ENCODE peak calls at places on chromosomes 6 and 20, in ten cellular contexts. One of them, this sample, is unnamed.
A peak's percentile ranks its signal among the peaks of the same experiment; 100 is the strongest.

GRCh38 chr20:34222208-34222607 is 19.0 kb upstream of the ASIP start:
- DNase-seq in SK-N-DZ: no peak
- DNase-seq in psoas muscle: no peak
- DNase-seq in omental fat pad: no peak
- DNase-seq in midbrain: no peak
- DNase-seq in K562: no peak
- DNase-seq in activated naive CD8-positive, alpha-beta T cell treated with anti-CD3 and anti-CD28 coated beads, Interleukin-2, amount 50 U/mL, for 24 hours: no peak
- DNase-seq in NCI-H187: no peak
- DNase-seq in heart right ventricle: no peak
- DNase-seq in neural crest cell: no peak
- DNase-seq in this sample: no peak

GRCh38 chr20:59984551-59984950 is 26.3 kb downstream of the CDH26 start:
- DNase-seq in SK-N-DZ: no peak
- DNase-seq in neural crest cell: no peak
- DNase-seq in K562: no peak
- DNase-seq in omental fat pad: no peak
- DNase-seq in psoas muscle: no peak
- DNase-seq in midbrain: no peak
- DNase-seq in heart right ventricle: no peak
- DNase-seq in activated naive CD8-positive, alpha-beta T cell treated with anti-CD3 and anti-CD28 coated beads, Interleukin-2, amount 50 U/mL, for 24 hours: no peak
- DNase-seq in NCI-H187: no peak
- DNase-seq in this sample: no peak

GRCh38 chr6:127210725-127211124 is 55.9 kb upstream of the RNF146 start:
- DNase-seq in midbrain: no peak
- DNase-seq in psoas muscle: no peak
- DNase-seq in SK-N-DZ: no peak
- DNase-seq in neural crest cell: no peak
- DNase-seq in omental fat pad: no peak
- DNase-seq in activated naive CD8-positive, alpha-beta T cell treated with anti-CD3 and anti-CD28 coated beads, Interleukin-2, amount 50 U/mL, for 24 hours: no peak
- DNase-seq in K562: no peak
- DNase-seq in NCI-H187: no peak
- DNase-seq in heart right ventricle: no peak
- DNase-seq in this sample: no peak

GRCh38 chr6:6942826-6943225 is 164.9 kb upstream of the RREB1 start:
- DNase-seq in SK-N-DZ: no peak
- DNase-seq in heart right ventricle: peak; percentile 62
- DNase-seq in omental fat pad: no peak
- DNase-seq in midbrain: no peak
- DNase-seq in psoas muscle: peak; percentile 93
- DNase-seq in neural crest cell: no peak
- DNase-seq in activated naive CD8-positive, alpha-beta T cell treated with anti-CD3 and anti-CD28 coated beads, Interleukin-2, amount 50 U/mL, for 24 hours: peak; percentile 37
- DNase-seq in NCI-H187: peak; percentile 42
- DNase-seq in K562: no peak
- DNase-seq in this sample: no peak

GRCh38 chr6:136435096-136435495 is 115.1 kb downstream of the MAP7 start:
- DNase-seq in SK-N-DZ: peak; percentile 7
- DNase-seq in NCI-H187: no peak
- DNase-seq in heart right ventricle: no peak
- DNase-seq in activated naive CD8-positive, alpha-beta T cell treated with anti-CD3 and anti-CD28 coated beads, Interleukin-2, amount 50 U/mL, for 24 hours: no peak
- DNase-seq in omental fat pad: no peak
- DNase-seq in K562: no peak
- DNase-seq in neural crest cell: no peak
- DNase-seq in midbrain: no peak
- DNase-seq in psoas muscle: no peak
- DNase-seq in this sample: no peak

GRCh38 chr6:89522778-89523177 is 89.8 kb downstream of the ANKRD6 start:
- DNase-seq in neural crest cell: no peak
- DNase-seq in SK-N-DZ: no peak
- DNase-seq in activated naive CD8-positive, alpha-beta T cell treated with anti-CD3 and anti-CD28 coated beads, Interleukin-2, amount 50 U/mL, for 24 hours: no peak
- DNase-seq in NCI-H187: no peak
- DNase-seq in midbrain: no peak
- DNase-seq in heart right ventricle: no peak
- DNase-seq in omental fat pad: no peak
- DNase-seq in psoas muscle: no peak
- DNase-seq in K562: no peak
- DNase-seq in this sample: no peak

GRCh38 chr20:51469046-51469445 is 73.5 kb downstream of the NFATC2 start:
- DNase-seq in NCI-H187: no peak
- DNase-seq in psoas muscle: no peak
- DNase-seq in midbrain: no peak
- DNase-seq in SK-N-DZ: no peak
- DNase-seq in activated naive CD8-positive, alpha-beta T cell treated with anti-CD3 and anti-CD28 coated beads, Interleukin-2, amount 50 U/mL, for 24 hours: no peak
- DNase-seq in omental fat pad: no peak
- DNase-seq in heart right ventricle: no peak
- DNase-seq in neural crest cell: no peak
- DNase-seq in K562: no peak
- DNase-seq in this sample: no peak

GRCh38 chr20:11248691-11249178 is 574.9 kb upstream of the JAG1 start:
- DNase-seq in K562: no peak
- DNase-seq in heart right ventricle: no peak
- DNase-seq in omental fat pad: no peak
- DNase-seq in neural crest cell: no peak
- DNase-seq in SK-N-DZ: no peak
- DNase-seq in NCI-H187: no peak
- DNase-seq in activated naive CD8-positive, alpha-beta T cell treated with anti-CD3 and anti-CD28 coated beads, Interleukin-2, amount 50 U/mL, for 24 hours: no peak
- DNase-seq in psoas muscle: no peak
- DNase-seq in midbrain: peak; percentile 41
- DNase-seq in this sample: no peak

GRCh38 chr6:160454303-160454702 is 106.1 kb downstream of the SLC22A3 start:
- DNase-seq in midbrain: no peak
- DNase-seq in psoas muscle: no peak
- DNase-seq in NCI-H187: no peak
- DNase-seq in neural crest cell: no peak
- DNase-seq in heart right ventricle: no peak
- DNase-seq in activated naive CD8-positive, alpha-beta T cell treated with anti-CD3 and anti-CD28 coated beads, Interleukin-2, amount 50 U/mL, for 24 hours: no peak
- DNase-seq in SK-N-DZ: no peak
- DNase-seq in K562: no peak
- DNase-seq in omental fat pad: no peak
- DNase-seq in this sample: no peak

GRCh38 chr20:46621492-46621891 is 29.8 kb downstream of the SLC13A3 start:
- DNase-seq in activated naive CD8-positive, alpha-beta T cell treated with anti-CD3 and anti-CD28 coated beads, Interleukin-2, amount 50 U/mL, for 24 hours: no peak
- DNase-seq in midbrain: no peak
- DNase-seq in psoas muscle: no peak
- DNase-seq in neural crest cell: no peak
- DNase-seq in SK-N-DZ: no peak
- DNase-seq in omental fat pad: no peak
- DNase-seq in heart right ventricle: no peak
- DNase-seq in K562: no peak
- DNase-seq in NCI-H187: no peak
- DNase-seq in this sample: no peak

GRCh38 chr6:38989064-38989463 is 59.5 kb upstream of the GLP1R start:
- DNase-seq in NCI-H187: no peak
- DNase-seq in neural crest cell: no peak
- DNase-seq in midbrain: no peak
- DNase-seq in K562: no peak
- DNase-seq in heart right ventricle: no peak
- DNase-seq in psoas muscle: no peak
- DNase-seq in omental fat pad: no peak
- DNase-seq in activated naive CD8-positive, alpha-beta T cell treated with anti-CD3 and anti-CD28 coated beads, Interleukin-2, amount 50 U/mL, for 24 hours: no peak
- DNase-seq in SK-N-DZ: no peak
- DNase-seq in this sample: no peak

GRCh38 chr6:79608334-79609224 is 22.6 kb upstream of the SH3BGRL2 start:
- DNase-seq in midbrain: no peak
- DNase-seq in SK-N-DZ: no peak
- DNase-seq in heart right ventricle: no peak
- DNase-seq in activated naive CD8-positive, alpha-beta T cell treated with anti-CD3 and anti-CD28 coated beads, Interleukin-2, amount 50 U/mL, for 24 hours: no peak
- DNase-seq in psoas muscle: no peak
- DNase-seq in neural crest cell: no peak
- DNase-seq in omental fat pad: no peak
- DNase-seq in K562: no peak
- DNase-seq in NCI-H187: no peak
- DNase-seq in this sample: no peak

GRCh38 chr6:159610881-159611280 is 82.2 kb downstream of the SOD2 start:
- DNase-seq in activated naive CD8-positive, alpha-beta T cell treated with anti-CD3 and anti-CD28 coated beads, Interleukin-2, amount 50 U/mL, for 24 hours: no peak
- DNase-seq in NCI-H187: no peak
- DNase-seq in heart right ventricle: no peak
- DNase-seq in K562: no peak
- DNase-seq in psoas muscle: no peak
- DNase-seq in neural crest cell: no peak
- DNase-seq in omental fat pad: no peak
- DNase-seq in midbrain: no peak
- DNase-seq in SK-N-DZ: no peak
- DNase-seq in this sample: no peak

GRCh38 chr20:22836211-22836610 is 198.9 kb upstream of the SSTR4 start:
- DNase-seq in K562: no peak
- DNase-seq in neural crest cell: no peak
- DNase-seq in SK-N-DZ: no peak
- DNase-seq in omental fat pad: no peak
- DNase-seq in midbrain: no peak
- DNase-seq in psoas muscle: no peak
- DNase-seq in activated naive CD8-positive, alpha-beta T cell treated with anti-CD3 and anti-CD28 coated beads, Interleukin-2, amount 50 U/mL, for 24 hours: no peak
- DNase-seq in NCI-H187: no peak
- DNase-seq in heart right ventricle: no peak
- DNase-seq in this sample: no peak

GRCh38 chr20:32437391-32438074 is 79.4 kb downstream of the ASXL1 start:
- DNase-seq in K562: peak; percentile 25
- DNase-seq in neural crest cell: no peak
- DNase-seq in SK-N-DZ: no peak
- DNase-seq in omental fat pad: no peak
- DNase-seq in activated naive CD8-positive, alpha-beta T cell treated with anti-CD3 and anti-CD28 coated beads, Interleukin-2, amount 50 U/mL, for 24 hours: no peak
- DNase-seq in NCI-H187: no peak
- DNase-seq in psoas muscle: no peak
- DNase-seq in midbrain: no peak
- DNase-seq in heart right ventricle: no peak
- DNase-seq in this sample: peak; percentile 61

GRCh38 chr20:57548177-57549058 is 12.5 kb upstream of the PCK1 start:
- DNase-seq in heart right ventricle: peak; percentile 27
- DNase-seq in NCI-H187: no peak
- DNase-seq in SK-N-DZ: no peak
- DNase-seq in midbrain: no peak
- DNase-seq in K562: no peak
- DNase-seq in omental fat pad: no peak
- DNase-seq in psoas muscle: no peak
- DNase-seq in neural crest cell: no peak
- DNase-seq in activated naive CD8-positive, alpha-beta T cell treated with anti-CD3 and anti-CD28 coated beads, Interleukin-2, amount 50 U/mL, for 24 hours: no peak
- DNase-seq in this sample: no peak

GRCh38 chr6:118188561-118188960 is 281.5 kb downstream of the SLC35F1 start:
- DNase-seq in SK-N-DZ: no peak
- DNase-seq in K562: no peak
- DNase-seq in activated naive CD8-positive, alpha-beta T cell treated with anti-CD3 and anti-CD28 coated beads, Interleukin-2, amount 50 U/mL, for 24 hours: no peak
- DNase-seq in heart right ventricle: no peak
- DNase-seq in midbrain: no peak
- DNase-seq in psoas muscle: no peak
- DNase-seq in neural crest cell: no peak
- DNase-seq in NCI-H187: no peak
- DNase-seq in omental fat pad: no peak
- DNase-seq in this sample: no peak

GRCh38 chr20:56348306-56348695 is 10.5 kb upstream of the FAM210B start:
- DNase-seq in NCI-H187: no peak
- DNase-seq in psoas muscle: no peak
- DNase-seq in K562: no peak
- DNase-seq in midbrain: no peak
- DNase-seq in neural crest cell: no peak
- DNase-seq in activated naive CD8-positive, alpha-beta T cell treated with anti-CD3 and anti-CD28 coated beads, Interleukin-2, amount 50 U/mL, for 24 hours: no peak
- DNase-seq in omental fat pad: no peak
- DNase-seq in heart right ventricle: no peak
- DNase-seq in SK-N-DZ: no peak
- DNase-seq in this sample: no peak

GRCh38 chr6:168574699-168575195 is 133.8 kb downstream of the SMOC2 start:
- DNase-seq in psoas muscle: no peak
- DNase-seq in K562: no peak
- DNase-seq in midbrain: no peak
- DNase-seq in omental fat pad: no peak
- DNase-seq in SK-N-DZ: no peak
- DNase-seq in neural crest cell: no peak
- DNase-seq in heart right ventricle: peak; percentile 32
- DNase-seq in activated naive CD8-positive, alpha-beta T cell treated with anti-CD3 and anti-CD28 coated beads, Interleukin-2, amount 50 U/mL, for 24 hours: no peak
- DNase-seq in NCI-H187: no peak
- DNase-seq in this sample: no peak

GRCh38 chr6:151738267-151738666 is 69.2 kb upstream of the ESR1 start:
- DNase-seq in NCI-H187: no peak
- DNase-seq in omental fat pad: no peak
- DNase-seq in neural crest cell: no peak
- DNase-seq in activated naive CD8-positive, alpha-beta T cell treated with anti-CD3 and anti-CD28 coated beads, Interleukin-2, amount 50 U/mL, for 24 hours: no peak
- DNase-seq in midbrain: no peak
- DNase-seq in heart right ventricle: no peak
- DNase-seq in SK-N-DZ: no peak
- DNase-seq in psoas muscle: no peak
- DNase-seq in K562: no peak
- DNase-seq in this sample: no peak